ENCODE peak calls at places on chromosomes 3 and 15, in ten cellular contexts. W is upper lobe of right lung, Q is WERI-Rb-1, Y is A549, X is esophagus squamous epithelium, A is ovary, P is DND-41, M is BJ, K is bronchial epithelial cell, Z is AG04450. V is an unnamed sample.

GRCh38 chr15:42444415-42445063 is 46.4 kb downstream of the ZNF106 start:
- DNase-seq in W (no peak), Q (no peak), Y (no peak), X (no peak), A (no peak), P (no peak), M (no peak), K (no peak), Z (no peak), V (no peak)

GRCh38 chr3:87691109-87691508 is 367.7 kb downstream of the CGGBP1 start:
- DNase-seq in W (no peak), Q (no peak), Y (no peak), X (no peak), A (no peak), P (no peak), M (no peak), K (peak; percentile 90), Z (no peak), V (no peak)

GRCh38 chr3:100947119-100947518 is 46.1 kb downstream of the ABI3BP start:
- DNase-seq in W (no peak), Q (no peak), Y (no peak), X (no peak), A (no peak), P (no peak), M (no peak), K (no peak), Z (no peak), V (no peak)

GRCh38 chr15:80175436-80175835 is 22.6 kb downstream of the FAH start:
- DNase-seq in W (no peak), Q (no peak), Y (no peak), X (no peak), A (no peak), P (no peak), M (no peak), K (no peak), Z (no peak), V (no peak)

GRCh38 chr15:69910511-69910910 is 187.2 kb downstream of the TLE3 start:
- DNase-seq in W (no peak), Q (no peak), Y (no peak), X (no peak), A (no peak), P (no peak), M (no peak), K (no peak), Z (no peak), V (no peak)

GRCh38 chr15:58179741-58180381 is 41.7 kb downstream of the AQP9 start:
- DNase-seq in W (no peak), Q (no peak), Y (no peak), X (no peak), A (no peak), P (no peak), M (no peak), K (peak; percentile 87), Z (no peak), V (peak; percentile 64)

GRCh38 chr3:63998852-63999754 is 24.2 kb downstream of the PSMD6 start:
- DNase-seq in W (no peak), Q (no peak), Y (no peak), X (no peak), A (no peak), P (no peak), M (no peak), K (no peak), Z (no peak), V (no peak)

GRCh38 chr15:94287794-94288246 is 56.5 kb downstream of the MCTP2 start:
- DNase-seq in W (no peak), Q (no peak), Y (no peak), X (no peak), A (no peak), P (peak; percentile 70), M (no peak), K (no peak), Z (no peak), V (no peak)

GRCh38 chr15:63050737-63051700 is 8.5 kb downstream of the TPM1 start:
- DNase-seq in W (no peak), Q (no peak), Y (no peak), X (no peak), A (no peak), P (no peak), M (no peak), K (no peak), Z (peak; percentile 62), V (peak; percentile 79)

GRCh38 chr3:175956964-175957363 is 1097.8 kb downstream of the NAALADL2 start:
- DNase-seq in W (no peak), Q (no peak), Y (no peak), X (no peak), A (no peak), P (no peak), M (no peak), K (peak; percentile 26), Z (no peak), V (peak; percentile 17)

GRCh38 chr3:111324645-111325044 is 217.4 kb upstream of the CD96 start:
- DNase-seq in W (no peak), Q (no peak), Y (no peak), X (no peak), A (no peak), P (peak; percentile 51), M (no peak), K (no peak), Z (no peak), V (no peak)

GRCh38 chr15:83571820-83572707 is 81.9 kb upstream of the ADAMTSL3 start:
- DNase-seq in W (no peak), Q (no peak), Y (peak; percentile 22), X (no peak), A (no peak), P (no peak), M (no peak), K (peak; percentile 30), Z (no peak), V (peak; percentile 48)

GRCh38 chr3:188389711-188390346 is 235.9 kb downstream of the LPP start:
- DNase-seq in W (no peak), Q (no peak), Y (no peak), X (peak; percentile 4), A (no peak), P (no peak), M (no peak), K (peak; percentile 83), Z (no peak), V (no peak)

DNA sequence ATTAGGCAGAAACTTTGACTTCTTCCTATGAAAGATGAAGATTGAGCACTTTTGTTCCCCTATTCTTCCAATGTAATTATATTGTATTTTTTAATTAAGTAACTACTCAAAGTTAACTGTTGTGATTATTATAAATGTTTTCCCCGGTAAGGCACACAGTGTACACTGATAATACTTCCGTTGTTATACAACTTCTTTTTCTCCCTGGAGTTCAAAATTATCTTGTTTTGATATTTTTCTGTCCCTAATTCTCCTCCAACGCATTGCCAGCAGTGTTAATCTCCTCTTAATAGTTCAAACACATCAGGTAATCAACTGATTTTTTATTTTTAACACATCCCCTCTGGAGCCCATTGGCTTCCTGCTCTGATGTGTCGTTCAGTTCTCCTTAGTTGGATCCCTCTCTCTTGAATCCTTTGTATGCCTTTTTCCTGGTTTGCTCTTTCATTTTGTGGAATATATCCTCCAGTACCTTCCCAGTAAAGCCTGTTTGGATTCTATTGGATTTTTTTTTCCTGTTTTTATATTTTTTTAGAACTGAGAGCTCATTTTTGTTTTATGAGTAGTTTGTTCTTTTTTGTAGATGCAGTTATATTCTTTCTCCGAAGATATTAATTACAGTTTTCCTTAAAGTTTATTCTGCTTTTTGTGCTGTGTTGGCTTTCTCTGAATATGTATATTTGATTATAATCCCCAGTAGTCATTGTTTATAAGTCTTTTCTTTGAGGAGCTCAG is 32.2 kb upstream of the MFSD1 start:
- DNase-seq in W (no peak), Q (no peak), Y (no peak), X (no peak), A (no peak), P (no peak), M (no peak), K (no peak), Z (no peak), V (peak; percentile 27)
- H3K4me3 ChIP-seq in W (no peak overlapping the region), Q (no peak overlapping the region), Y (no peak overlapping the region), X (no peak overlapping the region), A (no peak overlapping the region), P (no peak overlapping the region), M (no peak overlapping the region), K (no peak overlapping the region), Z (no peak overlapping the region), V (no peak overlapping the region)

DNA sequence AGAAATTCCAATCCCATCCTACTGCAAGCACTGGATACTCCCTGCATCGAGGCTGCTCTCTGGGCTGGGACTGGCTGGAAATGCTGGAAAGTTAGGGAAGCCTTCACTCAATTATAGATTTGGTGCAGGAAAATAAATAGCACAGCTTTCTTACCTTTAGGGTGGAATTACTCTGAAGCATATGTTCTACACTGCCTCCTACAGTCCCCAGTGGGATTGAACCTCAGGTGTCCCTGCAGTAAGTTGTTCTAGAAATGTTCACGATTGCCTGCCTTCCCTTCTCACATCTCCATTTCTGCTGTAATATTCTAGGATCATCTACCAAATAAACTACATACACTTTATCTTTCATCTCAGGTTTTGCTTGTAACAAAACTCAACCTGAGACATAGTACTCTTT is 536.7 kb upstream of the LMCD1 start:
- DNase-seq in W (no peak), Q (no peak), Y (no peak), X (no peak), A (no peak), P (no peak), M (no peak), K (no peak), Z (no peak), V (no peak)
- TF ChIP-seq CTCF in W (no peak), Q (no peak), Y (no peak), X (no peak), A (no peak), P (peak; percentile 20), M (no peak), K (peak; percentile 6), Z (no peak), V (no peak)

GRCh38 chr15:76987896-76988860 is 6.7 kb upstream of the PSTPIP1 start:
- DNase-seq in W (peak; percentile 81), Q (no peak), Y (no peak), X (no peak), A (no peak), P (no peak), M (no peak), K (no peak), Z (no peak), V (no peak)
- H3K4me3 ChIP-seq in W (no peak overlapping the region), Q (no peak overlapping the region), Y (no peak overlapping the region), X (no peak overlapping the region), A (no peak overlapping the region), P (no peak overlapping the region), M (no peak overlapping the region), K (no peak overlapping the region), Z (no peak overlapping the region), V (no peak overlapping the region)

DNA sequence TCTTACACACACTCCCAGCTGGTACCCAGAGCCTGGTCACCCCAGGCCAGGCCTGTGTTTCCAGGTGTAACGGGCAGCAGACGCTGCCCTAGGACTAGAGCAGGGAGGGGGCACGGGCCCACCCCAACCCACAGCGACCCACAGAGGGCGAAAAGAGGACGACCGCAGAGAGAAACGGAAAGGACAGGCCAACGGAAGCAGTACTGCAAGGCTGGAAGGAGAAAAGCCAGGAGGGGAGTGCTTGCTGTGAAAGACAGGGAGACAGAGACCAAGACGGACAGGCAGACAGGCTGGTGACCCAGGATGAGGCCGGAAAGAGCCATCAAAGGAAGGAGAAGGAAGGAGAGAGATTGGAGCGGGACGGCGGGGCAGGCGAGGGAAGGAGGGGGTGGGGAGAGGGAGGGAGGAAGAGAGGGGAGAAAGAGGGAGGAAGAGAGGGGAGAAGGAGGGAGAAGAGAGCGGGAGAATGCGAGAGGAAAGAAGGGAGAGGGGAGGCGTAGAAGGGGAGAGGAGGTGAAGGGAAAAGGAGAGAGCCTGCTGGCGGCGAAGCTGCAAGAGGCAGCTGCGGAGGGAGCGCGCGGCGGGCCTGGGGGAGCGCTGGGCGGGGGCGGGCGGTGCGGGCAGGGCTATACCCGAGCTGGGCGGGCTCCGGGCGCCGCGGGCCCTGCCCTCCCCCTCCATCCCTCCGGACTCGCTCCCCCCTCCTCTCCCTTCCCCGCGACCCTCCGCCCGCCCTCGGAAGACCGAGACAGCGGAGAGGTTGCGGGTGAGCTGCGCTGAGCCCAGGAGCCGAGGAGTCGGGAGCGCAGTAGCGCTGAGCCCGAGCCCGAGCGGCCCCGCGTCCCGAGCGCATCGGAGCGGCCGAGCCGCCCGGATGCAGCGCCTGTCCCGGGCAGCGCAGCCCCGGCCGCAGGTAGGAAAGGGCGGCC is at the start of gene SLC6A1:
- DNase-seq in W (no peak), Q (peak; percentile 78), Y (no peak), X (no peak), A (peak; percentile 24), P (no peak), M (no peak), K (no peak), Z (no peak), V (no peak)
- TF ChIP-seq CTCF in W (peak; percentile 14), Q (peak; percentile 70), Y (peak; percentile 9), X (peak; percentile 12), A (no peak), P (no peak), M (peak; percentile 3), K (no peak), Z (no peak), V (peak; percentile 6)

V was measured in fibroblast of pulmonary artery.